ENCODE peak calls at places on chromosome 9, in nine cellular contexts. Y is left ventricle myocardium inferior; F is thoracic aorta; O is fibroblast of lung; Q is cardiac muscle cell; V is AG04450; I is CD8-positive, alpha-beta T cell; G is pancreas; A is ovary. P is an unnamed sample.
A peak's percentile ranks its signal among the peaks of the same experiment; 100 is the strongest.

GRCh38 chr9:125635888-125636287 is 71.1 kb downstream of the MAPKAP1 start:
- DNase-seq in G (no peak), O (no peak), F (no peak), Q (peak; percentile 42), A (no peak), V (no peak), Y (no peak), I (no peak), P (no peak)

GRCh38 chr9:135666534-135667402 is 3.7 kb downstream of the LCN9 start:
- DNase-seq in G (no peak), V (no peak), Q (no peak), O (no peak), A (peak; percentile 8), F (no peak), I (no peak), Y (no peak), P (no peak)

GRCh38 chr9:127021664-127022337 is 100.6 kb downstream of the ANGPTL2 start:
- DNase-seq in Y (peak; percentile 89), I (no peak), O (peak; percentile 100), F (peak; percentile 65), V (peak; percentile 98), G (peak; percentile 49), A (peak; percentile 92), Q (peak; percentile 73), P (peak; percentile 93)

GRCh38 chr9:2210201-2210600 is 195.1 kb downstream of the SMARCA2 start:
- DNase-seq in I (no peak), G (no peak), V (no peak), A (no peak), Q (no peak), O (peak; percentile 6), Y (no peak), F (no peak), P (no peak)

GRCh38 chr9:92176800-92177185 is 61.6 kb upstream of the SPTLC1 start:
- DNase-seq in G (no peak), V (no peak), I (no peak), A (no peak), Y (no peak), Q (no peak), O (no peak), F (no peak), P (no peak)

GRCh38 chr9:79257671-79258410 is 313.9 kb upstream of the TLE4 start:
- DNase-seq in I (no peak), G (no peak), Y (no peak), V (no peak), A (no peak), Q (no peak), F (no peak), O (no peak), P (no peak)

GRCh38 chr9:107340920-107341632 is 58.0 kb downstream of the RAD23B start:
- DNase-seq in G (peak; percentile 86), I (peak; percentile 85), A (peak; percentile 69), Q (peak; percentile 80), V (peak; percentile 27), Y (peak; percentile 72), F (peak; percentile 14), O (peak; percentile 67), P (peak; percentile 50)

GRCh38 chr9:107283621-107284616 is 840 bp downstream of the RAD23B start:
- DNase-seq in G (peak; percentile 85), V (peak; percentile 29), O (peak; percentile 53), F (peak; percentile 10), I (peak; percentile 62), Q (peak; percentile 89), Y (peak; percentile 72), A (peak; percentile 73), P (peak; percentile 64)

GRCh38 chr9:37290881-37291485 is 131.5 kb upstream of the GRHPR start:
- DNase-seq in F (no peak), O (peak; percentile 90), A (no peak), G (no peak), I (no peak), Q (no peak), V (peak; percentile 29), Y (no peak), P (no peak)

GRCh38 chr9:109815366-109815947 is 35.5 kb downstream of the PALM2AKAP2 start:
- DNase-seq in G (no peak), O (no peak), I (no peak), A (no peak), V (no peak), Y (no peak), F (no peak), Q (no peak), P (no peak)

GRCh38 chr9:70195456-70195855 is 63.3 kb upstream of the SMC5 start:
- DNase-seq in F (no peak), I (no peak), Q (no peak), Y (no peak), O (no peak), A (no peak), G (no peak), V (no peak), P (no peak)

GRCh38 chr9:114864471-114864870 is 58.6 kb upstream of the TNFSF15 start:
- DNase-seq in I (no peak), A (no peak), O (peak; percentile 44), F (no peak), V (no peak), G (no peak), Q (no peak), Y (no peak), P (no peak)

GRCh38 chr9:77910216-77910615 is 121.4 kb downstream of the GNAQ start:
- DNase-seq in A (no peak), G (no peak), I (no peak), F (no peak), O (no peak), V (no peak), Q (no peak), Y (no peak), P (no peak)

GRCh38 chr9:2729003-2729402 is 11.7 kb downstream of the KCNV2 start:
- DNase-seq in F (no peak), G (no peak), Q (no peak), A (no peak), I (no peak), Y (no peak), V (no peak), O (peak; percentile 33), P (no peak)

GRCh38 chr9:114652776-114653555 is 4.6 kb downstream of the TEX53 start:
- DNase-seq in A (no peak), F (no peak), Y (no peak), I (no peak), G (no peak), V (no peak), Q (no peak), O (no peak), P (no peak)

GRCh38 chr9:85740821-85741111 is 988 bp downstream of the AGTPBP1 start:
- DNase-seq in A (no peak), Q (no peak), I (no peak), G (no peak), O (peak; percentile 34), Y (no peak), F (no peak), V (no peak), P (no peak)

GRCh38 chr9:69346596-69347390 is 21.8 kb downstream of the ENTREP1 start:
- DNase-seq in I (no peak), Q (no peak), Y (no peak), G (no peak), V (no peak), A (no peak), F (no peak), O (no peak), P (no peak)

GRCh38 chr9:135789838-135790291 is 87.9 kb downstream of the KCNT1 start:
- DNase-seq in O (no peak), G (no peak), F (no peak), Q (no peak), A (no peak), V (no peak), Y (no peak), I (no peak), P (no peak)

GRCh38 chr9:113973963-113974413 is 97.9 kb downstream of the ZNF618 start:
- DNase-seq in V (no peak), Q (peak; percentile 22), A (no peak), Y (no peak), O (no peak), F (no peak), G (no peak), I (no peak), P (no peak)

GRCh38 chr9:135772056-135773042 is 70.4 kb downstream of the KCNT1 start:
- DNase-seq in G (no peak), F (no peak), O (no peak), Y (no peak), A (no peak), Q (no peak), V (no peak), I (no peak), P (no peak)

GRCh38 chr9:86968258-86968920 is 21.1 kb upstream of the GAS1 start:
- DNase-seq in G (no peak), A (no peak), Q (no peak), Y (no peak), I (no peak), F (peak; percentile 6), V (no peak), O (no peak), P (no peak)

GRCh38 chr9:32455738-32456137 is 70.3 kb downstream of the RIGI start:
- DNase-seq in Q (no peak), F (no peak), Y (no peak), V (no peak), I (no peak), O (no peak), G (no peak), A (peak; percentile 55), P (no peak)

DNA sequence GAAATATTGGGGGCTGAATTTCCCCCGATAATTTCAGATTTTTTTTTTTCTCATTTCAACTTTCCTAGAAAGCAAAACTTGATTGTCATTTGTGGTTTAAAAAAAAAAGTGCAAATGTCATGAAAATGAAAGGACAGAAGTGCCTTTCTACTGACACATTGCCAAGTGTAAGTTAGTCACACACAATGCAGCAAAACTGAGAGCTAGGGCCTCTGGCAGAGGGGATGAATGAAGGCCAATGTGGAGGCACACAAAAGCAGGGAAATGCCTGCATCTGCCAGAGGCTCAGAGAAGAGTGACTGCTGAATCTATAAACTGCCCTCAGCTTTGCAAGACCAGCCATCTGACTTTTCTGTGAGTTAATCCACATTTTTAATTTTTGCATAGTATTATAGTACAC is 6.8 kb upstream of the IFNA5 start:
- DNase-seq in V (no peak), A (no peak), F (no peak), O (no peak), Y (no peak), I (no peak), Q (no peak), G (no peak), P (no peak)
- TF ChIP-seq CTCF in V (no peak), A (no peak), F (no peak), O (no peak), Y (no peak), I (no peak), Q (no peak), G (no peak), P (no peak)

GRCh38 chr9:84296146-84296843 is 44.3 kb downstream of the SLC28A3 start:
- DNase-seq in A (no peak), I (peak; percentile 24), Y (no peak), O (peak; percentile 39), Q (no peak), G (no peak), V (peak; percentile 49), F (no peak), P (no peak)
- H3K27ac ChIP-seq in A (no peak overlapping the region), I (no peak overlapping the region), Y (no peak overlapping the region), O (peak overlapping the region; percentile 59), Q (no peak overlapping the region), G (no peak overlapping the region), V (peak overlapping the region; percentile 94), F (no peak overlapping the region), P (no peak overlapping the region)

GRCh38 chr9:5437254-5438216 is at the start of gene PLGRKT:
- DNase-seq in F (peak; percentile 85), Q (peak; percentile 96), V (peak; percentile 59), A (peak; percentile 91), G (peak; percentile 95), I (peak; percentile 90), O (peak; percentile 91), Y (peak; percentile 96), P (peak; percentile 94)
- TF ChIP-seq CTCF in F (peak; percentile 30), Q (peak; percentile 24), V (peak; percentile 16), A (peak; percentile 46), G (peak; percentile 4), I (peak; percentile 10), O (peak; percentile 9), Y (peak; percentile 43), P (peak; percentile 30)

GRCh38 chr9:137422668-137423000 is 328 bp downstream of the EXD3 start:
- DNase-seq in Y (peak; percentile 31), A (no peak), G (no peak), F (no peak), Q (peak; percentile 64), I (no peak), V (no peak), O (no peak), P (no peak)
- H3K27ac ChIP-seq in Y (peak overlapping the region; percentile 84), A (peak overlapping the region; percentile 16), G (peak overlapping the region; percentile 73), F (no peak overlapping the region), Q (no peak overlapping the region), I (peak overlapping the region; percentile 50), V (no peak overlapping the region), O (peak overlapping the region; percentile 54), P (peak overlapping the region; percentile 90)